ENCODE peak calls at places on chromosomes 4 and X, in five cellular contexts. One of them, this sample, is unnamed. For H3K4me1, the result is how much of the 10 kb centered on the place peaks cover.

GRCh38 chr4:141346144-141346543 is 125.4 kb downstream of the ZNF330 start:
- DNase-seq in heart right ventricle: no peak
- DNase-seq in tibial nerve: peak
- DNase-seq in suprapubic skin: no peak
- DNase-seq in transverse colon: no peak
- DNase-seq in this sample: no peak

GRCh38 chrX:150184487-150184886 is 178.6 kb upstream of the MAMLD1 start:
- DNase-seq in heart right ventricle: no peak
- DNase-seq in tibial nerve: no peak
- DNase-seq in suprapubic skin: no peak
- DNase-seq in transverse colon: no peak
- DNase-seq in this sample: no peak

GRCh38 chr4:152033621-152034020 is 272.8 kb upstream of the GATB start:
- DNase-seq in heart right ventricle: no peak
- DNase-seq in tibial nerve: no peak
- DNase-seq in suprapubic skin: no peak
- DNase-seq in transverse colon: no peak
- DNase-seq in this sample: no peak

GRCh38 chrX:43629229-43629628 is 26.9 kb upstream of the MAOA start:
- DNase-seq in heart right ventricle: no peak
- DNase-seq in tibial nerve: no peak
- DNase-seq in suprapubic skin: no peak
- DNase-seq in transverse colon: no peak
- DNase-seq in this sample: no peak

GRCh38 chr4:52051615-52052474 is 741 bp downstream of the SPATA18 start:
- DNase-seq in heart right ventricle: peak
- DNase-seq in tibial nerve: peak
- DNase-seq in suprapubic skin: peak
- DNase-seq in transverse colon: peak
- DNase-seq in this sample: peak

GRCh38 chr4:138632856-138633255 is 382.7 kb upstream of the NOCT start:
- DNase-seq in heart right ventricle: no peak
- DNase-seq in tibial nerve: no peak
- DNase-seq in suprapubic skin: no peak
- DNase-seq in transverse colon: no peak
- DNase-seq in this sample: no peak

GRCh38 chr4:87006531-87007344 is 71.9 kb downstream of the AFF1 start:
- DNase-seq in heart right ventricle: peak
- DNase-seq in tibial nerve: peak
- DNase-seq in suprapubic skin: peak
- DNase-seq in transverse colon: peak
- DNase-seq in this sample: peak

GRCh38 chr4:110902500-110902899 is 279.6 kb upstream of the PITX2 start:
- DNase-seq in heart right ventricle: no peak
- DNase-seq in tibial nerve: no peak
- DNase-seq in suprapubic skin: no peak
- DNase-seq in transverse colon: no peak
- DNase-seq in this sample: no peak

GRCh38 chrX:12567857-12568256 is 223.4 kb upstream of the PRPS2 start:
- DNase-seq in heart right ventricle: no peak
- DNase-seq in tibial nerve: no peak
- DNase-seq in suprapubic skin: no peak
- DNase-seq in transverse colon: no peak
- DNase-seq in this sample: no peak

GRCh38 chrX:25427873-25428555 is 412.2 kb upstream of the ARX start:
- DNase-seq in heart right ventricle: no peak
- DNase-seq in tibial nerve: no peak
- DNase-seq in suprapubic skin: no peak
- DNase-seq in transverse colon: no peak
- DNase-seq in this sample: peak

GRCh38 chrX:154712781-154713391 is 38.0 kb downstream of the GAB3 start:
- DNase-seq in heart right ventricle: no peak
- DNase-seq in tibial nerve: no peak
- DNase-seq in suprapubic skin: no peak
- DNase-seq in transverse colon: no peak
- DNase-seq in this sample: no peak

GRCh38 chrX:150495496-150495895 is 72.9 kb upstream of the MTM1 start:
- DNase-seq in heart right ventricle: no peak
- DNase-seq in tibial nerve: no peak
- DNase-seq in suprapubic skin: no peak
- DNase-seq in transverse colon: no peak
- DNase-seq in this sample: no peak

GRCh38 chr4:56874918-56875317 is 32.8 kb upstream of the REST start:
- DNase-seq in heart right ventricle: no peak
- DNase-seq in tibial nerve: no peak
- DNase-seq in suprapubic skin: no peak
- DNase-seq in transverse colon: no peak
- DNase-seq in this sample: no peak

GRCh38 chrX:75746891-75747639 is 38.0 kb downstream of the MAGEE2 start:
- DNase-seq in heart right ventricle: peak
- DNase-seq in tibial nerve: peak
- DNase-seq in suprapubic skin: no peak
- DNase-seq in transverse colon: peak
- DNase-seq in this sample: no peak

GRCh38 chr4:10655968-10656367 is 28.6 kb downstream of the CLNK start:
- DNase-seq in heart right ventricle: no peak
- DNase-seq in tibial nerve: no peak
- DNase-seq in suprapubic skin: no peak
- DNase-seq in transverse colon: no peak
- DNase-seq in this sample: no peak

GRCh38 chr4:186563761-186564160 is 8.4 kb upstream of the MTNR1A start:
- DNase-seq in heart right ventricle: no peak
- DNase-seq in tibial nerve: no peak
- DNase-seq in suprapubic skin: no peak
- DNase-seq in transverse colon: no peak
- DNase-seq in this sample: no peak

GRCh38 chrX:18146954-18147353 is 73.7 kb downstream of the BEND2 start:
- DNase-seq in heart right ventricle: peak
- DNase-seq in tibial nerve: no peak
- DNase-seq in suprapubic skin: no peak
- DNase-seq in transverse colon: no peak
- DNase-seq in this sample: no peak

GRCh38 chrX:9913041-9913440 is 54.1 kb upstream of the CLDN34 start:
- DNase-seq in heart right ventricle: no peak
- DNase-seq in tibial nerve: no peak
- DNase-seq in suprapubic skin: peak
- DNase-seq in transverse colon: no peak
- DNase-seq in this sample: no peak

GRCh38 chr4:151031831-151032605 is 16.9 kb upstream of the LRBA start:
- DNase-seq in heart right ventricle: no peak
- DNase-seq in tibial nerve: no peak
- DNase-seq in suprapubic skin: no peak
- DNase-seq in transverse colon: no peak
- DNase-seq in this sample: no peak

GRCh38 chr4:181911420-181911819 is 331.8 kb upstream of the TENM3 start:
- DNase-seq in heart right ventricle: no peak
- DNase-seq in tibial nerve: no peak
- DNase-seq in suprapubic skin: no peak
- DNase-seq in transverse colon: no peak
- DNase-seq in this sample: no peak

GRCh38 chrX:69024287-69024686 is 141.0 kb downstream of the PJA1 start:
- DNase-seq in heart right ventricle: no peak
- DNase-seq in tibial nerve: no peak
- DNase-seq in suprapubic skin: no peak
- DNase-seq in transverse colon: no peak
- DNase-seq in this sample: no peak
- H3K27ac ChIP-seq in heart right ventricle: peak
- H3K27ac ChIP-seq in tibial nerve: no peak
- H3K27ac ChIP-seq in suprapubic skin: no peak
- H3K27ac ChIP-seq in transverse colon: peak
- H3K27ac ChIP-seq in this sample: no peak

DNA sequence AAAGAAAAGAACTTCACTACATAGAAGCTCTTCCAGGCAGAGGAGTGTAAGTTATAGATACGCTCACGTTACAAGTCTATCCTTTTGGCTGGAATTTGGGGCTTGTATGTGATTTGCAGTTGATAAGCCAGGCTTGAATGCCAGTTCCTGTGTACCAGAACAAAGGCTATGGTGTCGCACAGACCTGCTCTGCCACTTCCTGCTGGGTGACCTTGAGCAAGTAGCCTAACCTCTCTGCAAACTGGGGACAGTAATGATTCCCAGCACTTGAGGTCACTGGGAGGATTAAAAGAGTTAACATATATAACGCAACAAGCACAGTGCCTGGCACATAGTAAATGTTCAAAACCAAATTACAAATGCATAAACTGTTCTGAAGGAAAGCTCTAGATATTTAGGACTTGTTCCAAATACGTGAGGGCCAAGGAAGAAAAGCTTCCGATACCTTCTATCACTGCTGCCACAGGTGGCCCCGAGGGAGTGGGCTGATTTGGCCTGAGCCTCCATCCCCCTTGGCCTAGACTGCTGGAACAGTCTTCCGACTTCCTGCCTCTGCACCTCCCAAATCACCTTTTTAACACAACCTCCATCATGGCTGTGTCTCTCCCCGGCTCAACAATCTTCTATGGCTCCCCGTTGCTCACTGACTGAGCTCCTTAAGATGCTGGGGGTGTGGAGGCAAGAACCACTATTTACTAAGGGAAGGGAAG is 1.3 kb upstream of the SOWAHD start:
- DNase-seq in heart right ventricle: no peak
- DNase-seq in tibial nerve: no peak
- DNase-seq in suprapubic skin: no peak
- DNase-seq in transverse colon: peak
- DNase-seq in this sample: no peak
- H3K4me1 ChIP-seq in heart right ventricle: under half
- H3K4me1 ChIP-seq in tibial nerve: under half
- H3K4me1 ChIP-seq in suprapubic skin: under half
- H3K4me1 ChIP-seq in transverse colon: under half
- H3K4me1 ChIP-seq in this sample: under half

DNA sequence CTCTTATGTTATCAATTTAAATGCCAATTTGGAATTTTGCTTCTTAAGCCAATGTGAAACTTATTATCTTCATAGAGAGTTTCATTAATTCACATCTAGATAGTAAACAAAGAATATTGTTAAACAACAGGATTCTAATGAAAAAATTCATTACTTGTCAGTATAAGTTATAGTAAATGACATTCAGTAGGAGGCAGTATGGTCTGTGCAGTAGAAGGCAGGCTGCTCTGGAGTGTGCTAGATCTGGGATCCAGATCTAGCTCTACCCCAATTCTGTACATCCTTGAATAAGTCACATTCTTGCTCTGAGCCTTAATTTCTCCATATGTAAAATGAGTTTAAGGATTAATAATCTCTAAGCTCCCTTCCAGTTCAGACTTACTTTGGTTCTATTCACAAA is 202.7 kb upstream of the POU3F4 start:
- DNase-seq in heart right ventricle: no peak
- DNase-seq in tibial nerve: no peak
- DNase-seq in suprapubic skin: no peak
- DNase-seq in transverse colon: no peak
- DNase-seq in this sample: no peak
- H3K27ac ChIP-seq in heart right ventricle: no peak
- H3K27ac ChIP-seq in tibial nerve: no peak
- H3K27ac ChIP-seq in suprapubic skin: no peak
- H3K27ac ChIP-seq in transverse colon: no peak
- H3K27ac ChIP-seq in this sample: no peak

GRCh38 chr4:183870997-183871396 is 34.1 kb upstream of the STOX2 start:
- DNase-seq in heart right ventricle: no peak
- DNase-seq in tibial nerve: no peak
- DNase-seq in suprapubic skin: no peak
- DNase-seq in transverse colon: no peak
- DNase-seq in this sample: no peak
- H3K4me1 ChIP-seq in heart right ventricle: under half
- H3K4me1 ChIP-seq in tibial nerve: under half
- H3K4me1 ChIP-seq in suprapubic skin: under half
- H3K4me1 ChIP-seq in transverse colon: under half
- H3K4me1 ChIP-seq in this sample: under half

GRCh38 chr4:188138227-188138626 is 1.0 kb upstream of the TRIML1 start:
- DNase-seq in heart right ventricle: no peak
- DNase-seq in tibial nerve: no peak
- DNase-seq in suprapubic skin: no peak
- DNase-seq in transverse colon: no peak
- DNase-seq in this sample: no peak

GRCh38 chr4:188139141-188139540 is at the start of gene TRIML1:
- DNase-seq in heart right ventricle: no peak
- DNase-seq in tibial nerve: no peak
- DNase-seq in suprapubic skin: no peak
- DNase-seq in transverse colon: no peak
- DNase-seq in this sample: no peak

GRCh38 chr4:188143731-188144130 is 4.5 kb downstream of the TRIML1 start:
- DNase-seq in heart right ventricle: no peak
- DNase-seq in tibial nerve: no peak
- DNase-seq in suprapubic skin: no peak
- DNase-seq in transverse colon: no peak
- DNase-seq in this sample: no peak

GRCh38 chr4:188145626-188146025 is 6.4 kb downstream of the TRIML1 start:
- DNase-seq in heart right ventricle: no peak
- DNase-seq in tibial nerve: no peak
- DNase-seq in suprapubic skin: no peak
- DNase-seq in transverse colon: no peak
- DNase-seq in this sample: no peak

GRCh38 chr4:188139671-188140070 is 430 bp downstream of the TRIML1 start:
- DNase-seq in heart right ventricle: no peak
- DNase-seq in tibial nerve: no peak
- DNase-seq in suprapubic skin: no peak
- DNase-seq in transverse colon: no peak
- DNase-seq in this sample: no peak
- H3K27ac ChIP-seq in heart right ventricle: no peak
- H3K27ac ChIP-seq in tibial nerve: no peak
- H3K27ac ChIP-seq in suprapubic skin: no peak
- H3K27ac ChIP-seq in transverse colon: no peak
- H3K27ac ChIP-seq in this sample: no peak

This sample was measured in iPS DF 6.9.